ENCODE peak calls at places on chromosomes 12 and 14, in four cellular contexts. U, E, Z and M are unnamed samples. For H3K4me1 and H3K27me3, the result is how much of the 10 kb centered on the place peaks cover.

GRCh38 chr12:49626169-49626835 is 2.9 kb downstream of the PRPF40B start:
- DNase-seq in U (no peak), E (no peak), Z (no peak), M (no peak)

GRCh38 chr12:124605150-124605549 is 37.7 kb upstream of the NCOR2 start:
- DNase-seq in U (peak), E (no peak), Z (no peak), M (peak)

GRCh38 chr12:126163984-126164383 is 1098.7 kb downstream of the AACS start:
- DNase-seq in U (no peak), E (no peak), Z (no peak), M (no peak)

GRCh38 chr14:98916036-98916435 is 356.0 kb downstream of the BCL11B start:
- DNase-seq in U (no peak), E (no peak), Z (no peak), M (no peak)

GRCh38 chr12:89140580-89141236 is 211.6 kb downstream of the DUSP6 start:
- DNase-seq in U (no peak), E (no peak), Z (no peak), M (no peak)

GRCh38 chr12:10636611-10637010 is 23.2 kb upstream of the MAGOHB start:
- DNase-seq in U (no peak), E (no peak), Z (no peak), M (no peak)

GRCh38 chr14:30251557-30252100 is 307.3 kb upstream of the G2E3 start:
- DNase-seq in U (no peak), E (no peak), Z (no peak), M (no peak)

GRCh38 chr14:98700748-98701147 is 571.2 kb downstream of the BCL11B start:
- DNase-seq in U (no peak), E (no peak), Z (no peak), M (no peak)

GRCh38 chr14:96273629-96274028 is 17.6 kb downstream of the BDKRB1 start:
- DNase-seq in U (no peak), E (no peak), Z (no peak), M (no peak)

GRCh38 chr14:92848941-92849340 is 54.8 kb downstream of the GOLGA5 start:
- DNase-seq in U (no peak), E (no peak), Z (no peak), M (no peak)

GRCh38 chr14:69873877-69874780 is 5.1 kb upstream of the SMOC1 start:
- DNase-seq in U (no peak), E (no peak), Z (no peak), M (no peak)

GRCh38 chr14:73237219-73237785 is at the start of gene PAPLN:
- DNase-seq in U (no peak), E (peak), Z (no peak), M (peak)

GRCh38 chr12:6868211-6869048 is 1.1 kb downstream of the TPI1 start:
- DNase-seq in U (no peak), E (no peak), Z (no peak), M (peak)

GRCh38 chr14:72126091-72126490 is 193.9 kb downstream of the RGS6 start:
- DNase-seq in U (no peak), E (no peak), Z (no peak), M (no peak)
- H3K4me1 ChIP-seq in U (under half), E (under half), Z (under half), M (under half)

DNA sequence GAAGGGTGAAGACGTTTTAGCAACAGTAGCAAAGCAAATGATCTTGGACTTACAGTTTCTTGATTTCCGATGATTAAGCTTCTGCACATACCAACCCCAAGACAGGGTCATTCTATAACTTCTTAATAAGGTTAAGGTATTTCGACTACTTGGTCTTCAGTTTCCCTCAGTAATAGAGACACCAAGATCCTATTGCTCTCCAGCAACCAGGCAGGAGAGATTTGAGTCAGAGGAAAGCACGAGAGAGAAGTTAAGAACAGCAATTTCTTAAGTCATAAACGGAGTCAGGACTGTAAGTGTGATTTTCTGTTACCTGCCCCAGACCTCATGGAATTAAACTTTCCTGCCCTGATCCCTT is 215.6 kb downstream of the TTC8 start:
- DNase-seq in U (no peak), E (no peak), Z (no peak), M (no peak)
- H3K4me3 ChIP-seq in U (no peak), E (no peak), Z (no peak), M (no peak)

GRCh38 chr14:91144425-91145145 is 30.7 kb downstream of the DGLUCY start:
- DNase-seq in U (no peak), E (no peak), Z (no peak), M (no peak)

GRCh38 chr14:91142214-91142668 is 28.4 kb downstream of the DGLUCY start:
- DNase-seq in U (no peak), E (no peak), Z (no peak), M (no peak)

GRCh38 chr14:91146661-91147060 is 32.8 kb downstream of the DGLUCY start:
- DNase-seq in U (no peak), E (no peak), Z (no peak), M (no peak)

GRCh38 chr14:91145396-91146160 is 31.7 kb downstream of the DGLUCY start:
- DNase-seq in U (no peak), E (no peak), Z (no peak), M (no peak)

GRCh38 chr14:91143862-91144261 is 30.0 kb downstream of the DGLUCY start:
- DNase-seq in U (no peak), E (no peak), Z (peak), M (no peak)
- H3K27me3 ChIP-seq in U (under half), E (under half), Z (under half), M (under half)

DNA sequence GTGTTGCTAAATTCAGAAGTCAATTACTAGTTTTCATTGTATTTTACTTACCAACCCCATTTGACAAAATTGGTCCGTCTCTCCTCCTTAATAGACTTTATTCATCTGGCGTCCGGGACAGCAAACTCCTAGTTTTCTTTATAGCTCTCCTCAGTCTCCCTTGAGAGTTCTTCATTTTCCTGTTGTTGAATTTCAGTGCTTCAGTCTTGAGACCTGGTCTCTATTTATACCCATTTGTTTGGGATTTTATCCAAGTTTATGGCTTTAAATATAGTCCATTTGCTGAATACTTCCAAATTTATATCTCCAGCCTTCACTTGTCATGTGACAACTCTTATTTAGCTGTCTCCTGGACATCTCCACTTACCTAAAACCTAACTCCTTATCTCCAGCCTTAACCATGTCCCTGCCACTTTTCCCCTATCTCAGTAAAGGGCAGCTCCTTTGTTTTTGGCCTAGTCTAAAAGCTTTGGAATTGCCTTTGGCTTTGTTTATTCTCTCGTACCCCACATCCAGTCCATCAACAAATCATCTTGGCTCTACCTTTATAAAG is 23.5 kb downstream of the KTN1 start:
- DNase-seq in U (no peak), E (no peak), Z (no peak), M (no peak)
- H3K4me1 ChIP-seq in U (under half), E (under half), Z (under half), M (half or more)

GRCh38 chr12:32983968-32984367 is 87.4 kb upstream of the PKP2 start:
- DNase-seq in U (peak), E (no peak), Z (no peak), M (peak)
- H3K4me3 ChIP-seq in U (no peak), E (no peak), Z (no peak), M (no peak)

GRCh38 chr12:4273651-4274395 is at the start of gene CCND2:
- DNase-seq in U (peak), E (peak), Z (peak), M (peak)
- H3K27me3 ChIP-seq in U (under half), E (under half), Z (under half), M (half or more)